ENCODE peak calls at places on chromosome 11, in seven cellular contexts. One of them, this sample, is unnamed.

GRCh38 chr11:34161812-34162506 is 56.5 kb downstream of the NAT10 start:
- DNase-seq in HCT116: no peak
- DNase-seq in SK-N-SH: no peak
- DNase-seq in H1: no peak
- DNase-seq in K562: peak
- DNase-seq in HepG2: no peak
- DNase-seq in GM12878: no peak
- DNase-seq in this sample: peak

GRCh38 chr11:38693306-38693705 is 2095.3 kb upstream of the RAG2 start:
- DNase-seq in HCT116: no peak
- DNase-seq in SK-N-SH: no peak
- DNase-seq in H1: no peak
- DNase-seq in K562: no peak
- DNase-seq in HepG2: no peak
- DNase-seq in GM12878: no peak
- DNase-seq in this sample: no peak

GRCh38 chr11:8095356-8095755 is 14.3 kb downstream of the TUB start:
- DNase-seq in HCT116: no peak
- DNase-seq in SK-N-SH: no peak
- DNase-seq in H1: no peak
- DNase-seq in K562: no peak
- DNase-seq in HepG2: no peak
- DNase-seq in GM12878: no peak
- DNase-seq in this sample: no peak

GRCh38 chr11:129077191-129077590 is 114.9 kb downstream of the ARHGAP32 start:
- DNase-seq in HCT116: no peak
- DNase-seq in SK-N-SH: no peak
- DNase-seq in H1: no peak
- DNase-seq in K562: no peak
- DNase-seq in HepG2: no peak
- DNase-seq in GM12878: no peak
- DNase-seq in this sample: no peak

GRCh38 chr11:128715691-128716153 is 21.9 kb downstream of the FLI1 start:
- DNase-seq in HCT116: no peak
- DNase-seq in SK-N-SH: no peak
- DNase-seq in H1: no peak
- DNase-seq in K562: no peak
- DNase-seq in HepG2: no peak
- DNase-seq in GM12878: no peak
- DNase-seq in this sample: no peak

GRCh38 chr11:134412508-134413333 is 679 bp upstream of the B3GAT1 start:
- DNase-seq in HCT116: no peak
- DNase-seq in SK-N-SH: peak
- DNase-seq in H1: no peak
- DNase-seq in K562: no peak
- DNase-seq in HepG2: no peak
- DNase-seq in GM12878: no peak
- DNase-seq in this sample: no peak

GRCh38 chr11:18720811-18721575 is 5.0 kb downstream of the IGSF22 start:
- DNase-seq in HCT116: peak
- DNase-seq in SK-N-SH: peak
- DNase-seq in H1: peak
- DNase-seq in K562: peak
- DNase-seq in HepG2: no peak
- DNase-seq in GM12878: no peak
- DNase-seq in this sample: peak

GRCh38 chr11:44658451-44658850 is 68.3 kb upstream of the TSPAN18 start:
- DNase-seq in HCT116: no peak
- DNase-seq in SK-N-SH: peak
- DNase-seq in H1: no peak
- DNase-seq in K562: peak
- DNase-seq in HepG2: no peak
- DNase-seq in GM12878: no peak
- DNase-seq in this sample: no peak

GRCh38 chr11:6418199-6418957 is 516 bp downstream of the APBB1 start:
- DNase-seq in HCT116: no peak
- DNase-seq in SK-N-SH: no peak
- DNase-seq in H1: no peak
- DNase-seq in K562: no peak
- DNase-seq in HepG2: no peak
- DNase-seq in GM12878: no peak
- DNase-seq in this sample: no peak

GRCh38 chr11:102830328-102830727 is 13.1 kb downstream of the MMP3 start:
- DNase-seq in HCT116: no peak
- DNase-seq in SK-N-SH: no peak
- DNase-seq in H1: no peak
- DNase-seq in K562: no peak
- DNase-seq in HepG2: no peak
- DNase-seq in GM12878: no peak
- DNase-seq in this sample: no peak

GRCh38 chr11:86182976-86183584 is 61.5 kb upstream of the EED start:
- DNase-seq in HCT116: no peak
- DNase-seq in SK-N-SH: no peak
- DNase-seq in H1: no peak
- DNase-seq in K562: peak
- DNase-seq in HepG2: no peak
- DNase-seq in GM12878: peak
- DNase-seq in this sample: no peak
- TF ChIP-seq JUND in HCT116: peak
- TF ChIP-seq JUND in SK-N-SH: no peak
- TF ChIP-seq JUND in H1: no peak
- TF ChIP-seq JUND in K562: peak
- TF ChIP-seq JUND in HepG2: no peak
- TF ChIP-seq JUND in GM12878: no peak
- TF ChIP-seq JUND in this sample: no peak

DNA sequence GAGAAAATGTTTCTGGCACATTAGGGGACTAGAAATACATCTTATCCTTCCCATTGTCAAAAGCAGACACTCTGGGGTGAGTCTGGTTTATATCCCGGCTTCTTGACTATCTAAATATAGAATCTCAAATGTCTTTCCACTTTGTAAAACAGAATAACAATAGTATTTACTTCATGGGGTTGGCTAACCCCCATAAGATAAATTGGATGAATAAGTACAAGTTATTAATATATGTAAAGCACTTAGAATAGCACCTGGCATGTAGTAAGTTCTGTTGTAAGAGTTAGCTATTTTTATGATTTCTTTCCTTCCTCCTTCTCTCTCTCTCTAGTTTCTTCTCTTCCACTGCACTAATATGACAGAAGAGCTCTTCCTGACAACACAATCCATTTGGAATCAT is 499.1 kb downstream of the INSC start:
- DNase-seq in HCT116: no peak
- DNase-seq in SK-N-SH: no peak
- DNase-seq in H1: no peak
- DNase-seq in K562: no peak
- DNase-seq in HepG2: no peak
- DNase-seq in GM12878: no peak
- DNase-seq in this sample: no peak
- TF ChIP-seq JUND in HCT116: no peak
- TF ChIP-seq JUND in SK-N-SH: no peak
- TF ChIP-seq JUND in H1: no peak
- TF ChIP-seq JUND in K562: no peak
- TF ChIP-seq JUND in HepG2: no peak
- TF ChIP-seq JUND in GM12878: no peak
- TF ChIP-seq JUND in this sample: no peak

DNA sequence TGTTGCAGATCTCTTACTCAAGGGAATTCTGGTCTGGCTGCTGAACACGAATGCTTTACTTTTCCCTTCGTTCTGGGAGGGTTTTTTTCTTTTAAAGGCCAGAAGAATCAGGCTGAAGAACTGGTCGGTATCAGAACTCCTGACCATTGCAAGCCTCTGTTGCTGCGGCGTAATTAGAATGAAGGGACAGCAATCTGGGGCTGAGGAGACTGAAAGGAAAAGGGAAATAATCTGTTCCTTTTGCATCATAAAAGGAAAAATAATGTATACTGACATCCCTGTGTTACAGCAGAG is 652 bp downstream of the SC5D start:
- DNase-seq in HCT116: no peak
- DNase-seq in SK-N-SH: no peak
- DNase-seq in H1: no peak
- DNase-seq in K562: no peak
- DNase-seq in HepG2: peak
- DNase-seq in GM12878: no peak
- DNase-seq in this sample: no peak
- TF ChIP-seq JUND in HCT116: no peak
- TF ChIP-seq JUND in SK-N-SH: no peak
- TF ChIP-seq JUND in H1: no peak
- TF ChIP-seq JUND in K562: no peak
- TF ChIP-seq JUND in HepG2: no peak
- TF ChIP-seq JUND in GM12878: no peak
- TF ChIP-seq JUND in this sample: no peak

GRCh38 chr11:57680552-57680874 is 12.6 kb downstream of the ZDHHC5 start:
- DNase-seq in HCT116: no peak
- DNase-seq in SK-N-SH: no peak
- DNase-seq in H1: no peak
- DNase-seq in K562: peak
- DNase-seq in HepG2: no peak
- DNase-seq in GM12878: no peak
- DNase-seq in this sample: no peak
- TF ChIP-seq JUND in HCT116: no peak
- TF ChIP-seq JUND in SK-N-SH: no peak
- TF ChIP-seq JUND in H1: no peak
- TF ChIP-seq JUND in K562: peak
- TF ChIP-seq JUND in HepG2: no peak
- TF ChIP-seq JUND in GM12878: no peak
- TF ChIP-seq JUND in this sample: no peak

GRCh38 chr11:117605331-117605730 is 191.7 kb downstream of the DSCAML1 start:
- DNase-seq in HCT116: no peak
- DNase-seq in SK-N-SH: no peak
- DNase-seq in H1: no peak
- DNase-seq in K562: no peak
- DNase-seq in HepG2: no peak
- DNase-seq in GM12878: no peak
- DNase-seq in this sample: no peak
- TF ChIP-seq JUND in HCT116: no peak
- TF ChIP-seq JUND in SK-N-SH: no peak
- TF ChIP-seq JUND in H1: no peak
- TF ChIP-seq JUND in K562: no peak
- TF ChIP-seq JUND in HepG2: no peak
- TF ChIP-seq JUND in GM12878: no peak
- TF ChIP-seq JUND in this sample: no peak

GRCh38 chr11:76239483-76240142 is 33.3 kb upstream of the WNT11 start:
- DNase-seq in HCT116: no peak
- DNase-seq in SK-N-SH: no peak
- DNase-seq in H1: no peak
- DNase-seq in K562: no peak
- DNase-seq in HepG2: peak
- DNase-seq in GM12878: no peak
- DNase-seq in this sample: no peak

GRCh38 chr11:76236092-76237026 is 30.1 kb upstream of the WNT11 start:
- DNase-seq in HCT116: peak
- DNase-seq in SK-N-SH: peak
- DNase-seq in H1: no peak
- DNase-seq in K562: peak
- DNase-seq in HepG2: no peak
- DNase-seq in GM12878: no peak
- DNase-seq in this sample: peak

GRCh38 chr11:76237041-76237649 is 30.8 kb upstream of the WNT11 start:
- DNase-seq in HCT116: no peak
- DNase-seq in SK-N-SH: no peak
- DNase-seq in H1: no peak
- DNase-seq in K562: no peak
- DNase-seq in HepG2: no peak
- DNase-seq in GM12878: no peak
- DNase-seq in this sample: no peak

GRCh38 chr11:76238551-76238950 is 32.2 kb upstream of the WNT11 start:
- DNase-seq in HCT116: no peak
- DNase-seq in SK-N-SH: no peak
- DNase-seq in H1: no peak
- DNase-seq in K562: no peak
- DNase-seq in HepG2: no peak
- DNase-seq in GM12878: no peak
- DNase-seq in this sample: no peak

DNA sequence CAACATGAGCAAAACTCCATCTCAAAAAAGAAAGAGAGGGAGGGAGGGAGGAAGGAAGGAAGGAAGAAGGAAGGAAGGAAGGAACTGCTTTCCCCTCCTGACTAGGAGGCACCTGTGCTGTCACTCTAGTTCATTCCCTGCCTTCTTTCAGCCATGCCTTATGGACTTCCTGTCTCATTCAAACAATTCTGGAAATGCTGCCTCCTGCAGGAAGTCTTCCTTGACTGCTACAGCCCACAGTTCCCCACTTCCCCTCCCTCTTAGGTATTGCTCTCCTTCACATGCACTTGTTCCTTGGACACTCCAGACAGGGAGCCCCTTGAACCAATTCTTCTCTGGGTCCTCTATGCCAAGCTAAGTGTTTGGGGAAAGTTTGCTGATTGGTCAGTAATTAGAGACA is 31.6 kb upstream of the WNT11 start:
- DNase-seq in HCT116: peak
- DNase-seq in SK-N-SH: peak
- DNase-seq in H1: no peak
- DNase-seq in K562: peak
- DNase-seq in HepG2: peak
- DNase-seq in GM12878: no peak
- DNase-seq in this sample: peak
- TF ChIP-seq JUND in HCT116: no peak
- TF ChIP-seq JUND in SK-N-SH: no peak
- TF ChIP-seq JUND in H1: no peak
- TF ChIP-seq JUND in K562: no peak
- TF ChIP-seq JUND in HepG2: no peak
- TF ChIP-seq JUND in GM12878: no peak
- TF ChIP-seq JUND in this sample: no peak

DNA sequence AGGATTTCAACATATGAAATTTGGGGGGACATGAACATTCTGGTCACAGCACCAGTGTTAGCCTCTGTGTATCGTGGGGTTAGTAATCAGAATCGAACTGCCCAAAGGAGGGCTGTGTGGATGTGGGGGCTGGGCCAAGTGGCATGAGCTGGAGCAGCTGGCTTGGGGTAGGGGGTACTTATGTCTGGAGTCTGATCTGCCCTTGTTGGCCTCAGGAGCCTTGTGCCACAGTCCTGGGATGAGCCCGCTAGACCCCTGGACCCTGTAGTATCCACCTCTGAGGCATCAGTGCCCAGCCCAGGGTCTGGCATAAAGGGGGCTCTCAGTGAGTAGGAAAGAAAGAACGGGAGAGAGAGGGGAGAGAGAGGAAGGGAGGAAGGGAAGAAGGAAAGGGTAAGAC is 67.3 kb downstream of the LRRC32 start:
- DNase-seq in HCT116: no peak
- DNase-seq in SK-N-SH: peak
- DNase-seq in H1: no peak
- DNase-seq in K562: no peak
- DNase-seq in HepG2: no peak
- DNase-seq in GM12878: no peak
- DNase-seq in this sample: no peak
- TF ChIP-seq JUND in HCT116: no peak
- TF ChIP-seq JUND in SK-N-SH: no peak
- TF ChIP-seq JUND in H1: no peak
- TF ChIP-seq JUND in K562: no peak
- TF ChIP-seq JUND in HepG2: no peak
- TF ChIP-seq JUND in GM12878: no peak
- TF ChIP-seq JUND in this sample: no peak